ENCODE peak calls at places on chromosomes 5 and 9, in nine cellular contexts. M is sigmoid colon; K is tibial nerve; W is RWPE2; C is kidney; I is OCI-LY7; H is thyroid gland; F is hepatocyte; G is CD8-positive, alpha-beta T cell. Z is an unnamed sample.

GRCh38 chr5:21834863-21835262 is 1018.3 kb downstream of the CDH12 start:
- DNase-seq in M (no peak), K (no peak), W (no peak), C (no peak), I (no peak), H (no peak), F (peak), G (no peak), Z (no peak)

GRCh38 chr5:167937628-167938000 is 353.8 kb upstream of the WWC1 start:
- DNase-seq in M (no peak), K (no peak), W (no peak), C (no peak), I (no peak), H (no peak), F (no peak), G (no peak), Z (no peak)

GRCh38 chr9:127976498-127976897 is 4.3 kb downstream of the EEIG1 start:
- DNase-seq in M (no peak), K (no peak), W (no peak), C (peak), I (no peak), H (peak), F (no peak), G (no peak), Z (peak)

GRCh38 chr9:108271646-108272349 is 584.0 kb downstream of the ACTL7B start:
- DNase-seq in M (no peak), K (no peak), W (no peak), C (no peak), I (no peak), H (no peak), F (peak), G (no peak), Z (peak)

GRCh38 chr5:73363911-73364730 is 84.5 kb downstream of the FOXD1 start:
- DNase-seq in M (no peak), K (no peak), W (no peak), C (no peak), I (no peak), H (no peak), F (peak), G (no peak), Z (no peak)

GRCh38 chr9:129027224-129027684 is 877 bp downstream of the SH3GLB2 start:
- DNase-seq in M (no peak), K (no peak), W (no peak), C (no peak), I (peak), H (no peak), F (no peak), G (no peak), Z (no peak)

GRCh38 chr5:133222979-133223378 is 171.2 kb downstream of the HSPA4 start:
- DNase-seq in M (peak), K (no peak), W (no peak), C (no peak), I (no peak), H (no peak), F (no peak), G (no peak), Z (no peak)

GRCh38 chr9:105437704-105438103 is 10.1 kb upstream of the FSD1L start:
- DNase-seq in M (no peak), K (no peak), W (no peak), C (no peak), I (no peak), H (no peak), F (no peak), G (no peak), Z (no peak)

GRCh38 chr5:123154857-123155467 is 65.9 kb downstream of the PRDM6 start:
- DNase-seq in M (peak), K (no peak), W (no peak), C (no peak), I (no peak), H (peak), F (no peak), G (no peak), Z (no peak)

GRCh38 chr5:67942451-67942830 is 273.1 kb upstream of the PIK3R1 start:
- DNase-seq in M (no peak), K (no peak), W (no peak), C (no peak), I (no peak), H (no peak), F (peak), G (no peak), Z (no peak)

GRCh38 chr5:25568989-25569625 is 924.3 kb upstream of the CDH10 start:
- DNase-seq in M (no peak), K (no peak), W (no peak), C (no peak), I (peak), H (no peak), F (no peak), G (no peak), Z (no peak)

GRCh38 chr9:115882911-115883310 is 270.7 kb upstream of the PAPPA start:
- DNase-seq in M (no peak), K (no peak), W (no peak), C (no peak), I (no peak), H (no peak), F (no peak), G (no peak), Z (no peak)

GRCh38 chr9:108363321-108363720 is 492.5 kb downstream of the ACTL7B start:
- DNase-seq in M (no peak), K (no peak), W (no peak), C (no peak), I (no peak), H (no peak), F (no peak), G (no peak), Z (no peak)

GRCh38 chr9:112248722-112249121 is 73.6 kb upstream of the SUSD1 start:
- DNase-seq in M (no peak), K (no peak), W (no peak), C (no peak), I (no peak), H (no peak), F (no peak), G (no peak), Z (no peak)

GRCh38 chr5:18992264-18992663 is 995.7 kb downstream of the CDH18 start:
- DNase-seq in M (no peak), K (no peak), W (no peak), C (no peak), I (no peak), H (no peak), F (no peak), G (no peak), Z (no peak)

GRCh38 chr5:17216176-17216973 is 1.1 kb upstream of the BASP1 start:
- DNase-seq in M (peak), K (peak), W (peak), C (peak), I (peak), H (peak), F (peak), G (no peak), Z (peak)

GRCh38 chr9:72292874-72293607 is 72.0 kb downstream of the ZFAND5 start:
- DNase-seq in M (no peak), K (peak), W (no peak), C (no peak), I (no peak), H (no peak), F (peak), G (no peak), Z (no peak)

GRCh38 chr9:122127396-122127798 is 32.2 kb downstream of the NDUFA8 start:
- DNase-seq in M (peak), K (no peak), W (no peak), C (no peak), I (no peak), H (no peak), F (no peak), G (no peak), Z (peak)

GRCh38 chr9:38003946-38004808 is 64.8 kb downstream of the SHB start:
- DNase-seq in M (no peak), K (no peak), W (no peak), C (peak), I (no peak), H (no peak), F (no peak), G (no peak), Z (no peak)

GRCh38 chr9:89309608-89310485 is 1.1 kb upstream of the CKS2 start:
- DNase-seq in M (no peak), K (no peak), W (no peak), C (no peak), I (peak), H (peak), F (peak), G (no peak), Z (peak)

GRCh38 chr5:137822983-137823382 is 44.7 kb upstream of the MYOT start:
- DNase-seq in M (no peak), K (no peak), W (no peak), C (no peak), I (no peak), H (no peak), F (no peak), G (no peak), Z (no peak)

GRCh38 chr5:141951341-141951781 is 6.6 kb downstream of the PCDH12 start:
- DNase-seq in M (no peak), K (no peak), W (no peak), C (no peak), I (peak), H (no peak), F (no peak), G (peak), Z (peak)

GRCh38 chr9:127388856-127389238 is 8.1 kb upstream of the SLC2A8 start:
- DNase-seq in M (peak), K (no peak), W (no peak), C (no peak), I (no peak), H (no peak), F (no peak), G (no peak), Z (no peak)

GRCh38 chr9:74824654-74825053 is 63.1 kb downstream of the TRPM6 start:
- DNase-seq in M (no peak), K (peak), W (no peak), C (no peak), I (no peak), H (peak), F (no peak), G (no peak), Z (no peak)

GRCh38 chr9:81575976-81576375 is 113.4 kb downstream of the TLE1 start:
- DNase-seq in M (no peak), K (no peak), W (no peak), C (no peak), I (no peak), H (no peak), F (no peak), G (no peak), Z (no peak)

GRCh38 chr9:93097496-93098205 is 1.6 kb downstream of the CARD19 start:
- DNase-seq in M (peak), K (no peak), W (peak), C (peak), I (no peak), H (no peak), F (no peak), G (no peak), Z (peak)

GRCh38 chr5:37789991-37790390 is 49.9 kb downstream of the GDNF start:
- DNase-seq in M (no peak), K (no peak), W (no peak), C (no peak), I (no peak), H (no peak), F (no peak), G (no peak), Z (no peak)

GRCh38 chr5:154801083-154801482 is 45.9 kb downstream of the LARP1 start:
- DNase-seq in M (no peak), K (no peak), W (no peak), C (no peak), I (no peak), H (no peak), F (no peak), G (no peak), Z (no peak)

GRCh38 chr5:145976431-145977155 is 40.2 kb downstream of the SH3RF2 start:
- DNase-seq in M (no peak), K (no peak), W (no peak), C (no peak), I (no peak), H (peak), F (no peak), G (no peak), Z (no peak)

GRCh38 chr5:154830219-154830595 is 20.2 kb downstream of the FAXDC2 start:
- DNase-seq in M (peak), K (no peak), W (no peak), C (no peak), I (no peak), H (no peak), F (no peak), G (no peak), Z (no peak)

DNA sequence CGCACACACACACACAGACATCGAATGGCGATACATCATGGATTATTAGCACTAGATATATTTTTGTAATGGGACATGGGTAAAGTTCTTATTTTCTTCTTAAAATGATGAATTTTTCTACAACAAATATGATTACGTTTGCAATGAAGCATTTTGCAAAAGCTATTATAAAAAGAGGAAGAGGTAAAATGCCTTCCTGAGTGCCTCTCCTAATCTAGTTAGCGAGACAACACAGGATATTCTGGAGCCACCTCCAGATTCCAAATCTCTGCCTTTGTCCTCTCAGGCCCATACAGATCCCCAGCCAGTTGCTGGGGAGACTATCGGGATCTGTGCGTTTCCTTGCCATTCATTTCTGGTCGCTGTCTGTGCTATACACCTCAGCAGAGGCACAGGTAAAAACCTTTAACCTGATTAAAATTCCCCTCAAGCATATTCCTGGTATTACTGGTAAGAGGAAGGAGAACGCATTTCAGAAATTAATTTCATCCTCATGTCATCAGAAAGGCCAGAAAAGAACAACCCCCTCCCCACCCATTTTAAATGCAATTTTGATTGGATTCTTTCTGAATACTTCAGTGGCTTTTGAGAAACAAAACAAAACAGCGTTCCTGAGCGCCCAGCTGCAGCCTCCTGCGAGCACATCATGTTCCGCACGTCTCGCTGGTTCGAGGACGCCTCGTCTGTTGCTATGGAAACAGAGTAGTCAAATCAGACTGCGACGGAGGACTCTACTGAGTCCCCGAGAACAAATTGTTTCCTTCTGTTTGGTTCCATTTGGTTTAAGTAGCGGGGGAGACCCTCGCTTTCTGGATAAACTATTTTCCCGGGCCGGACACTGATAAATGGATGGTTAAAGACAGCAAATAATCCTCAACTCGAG is 69.3 kb downstream of the SLC28A3 start:
- DNase-seq in M (peak), K (peak), W (no peak), C (peak), I (peak), H (peak), F (peak), G (no peak), Z (peak)
- H3K4me3 ChIP-seq in M (peak), K (no peak), W (no peak), C (no peak), I (no peak), H (no peak), F (no peak), G (no peak), Z (no peak)

DNA sequence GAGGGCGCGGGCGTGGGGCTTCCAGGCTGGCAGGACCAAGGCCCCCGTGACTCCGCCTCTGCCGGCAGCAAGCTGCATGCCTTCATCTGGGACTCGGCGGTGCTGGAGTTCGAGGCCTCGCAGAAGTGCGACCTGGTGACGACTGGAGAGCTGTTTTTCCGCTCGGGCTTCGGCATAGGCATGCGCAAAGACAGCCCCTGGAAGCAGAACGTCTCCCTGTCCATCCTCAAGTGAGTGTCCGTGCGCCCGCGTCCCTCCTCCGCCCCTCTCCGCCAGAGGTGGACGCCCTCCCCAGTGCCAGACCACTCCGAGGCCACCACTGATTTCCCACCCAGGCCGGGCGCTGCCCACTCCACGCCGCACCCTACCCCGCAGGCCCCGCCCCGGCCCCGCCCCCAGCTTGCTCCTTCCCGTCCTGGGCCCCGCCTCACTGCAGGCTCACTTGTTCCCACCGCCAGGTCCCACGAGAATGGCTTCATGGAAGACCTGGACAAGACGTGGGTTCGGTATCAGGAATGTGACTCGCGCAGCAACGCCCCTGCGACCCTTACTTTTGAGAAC is 6.7 kb downstream of the LRRC26 start:
- DNase-seq in M (no peak), K (no peak), W (no peak), C (no peak), I (no peak), H (no peak), F (no peak), G (no peak), Z (peak)
- H3K4me3 ChIP-seq in M (peak), K (no peak), W (peak), C (no peak), I (no peak), H (no peak), F (no peak), G (no peak), Z (no peak)

GRCh38 chr5:54454602-54455001 is 897 bp upstream of the HSPB3 start:
- DNase-seq in M (no peak), K (no peak), W (no peak), C (no peak), I (no peak), H (no peak), F (no peak), G (no peak), Z (no peak)

GRCh38 chr5:54458221-54458620 is 2.7 kb downstream of the HSPB3 start:
- DNase-seq in M (no peak), K (no peak), W (no peak), C (no peak), I (no peak), H (no peak), F (no peak), G (no peak), Z (no peak)

GRCh38 chr5:54453091-54453490 is 2.4 kb upstream of the HSPB3 start:
- DNase-seq in M (no peak), K (no peak), W (no peak), C (no peak), I (no peak), H (no peak), F (no peak), G (no peak), Z (no peak)

GRCh38 chr5:54457094-54457531 is 1.6 kb downstream of the HSPB3 start:
- DNase-seq in M (no peak), K (no peak), W (no peak), C (no peak), I (no peak), H (no peak), F (peak), G (no peak), Z (no peak)

DNA sequence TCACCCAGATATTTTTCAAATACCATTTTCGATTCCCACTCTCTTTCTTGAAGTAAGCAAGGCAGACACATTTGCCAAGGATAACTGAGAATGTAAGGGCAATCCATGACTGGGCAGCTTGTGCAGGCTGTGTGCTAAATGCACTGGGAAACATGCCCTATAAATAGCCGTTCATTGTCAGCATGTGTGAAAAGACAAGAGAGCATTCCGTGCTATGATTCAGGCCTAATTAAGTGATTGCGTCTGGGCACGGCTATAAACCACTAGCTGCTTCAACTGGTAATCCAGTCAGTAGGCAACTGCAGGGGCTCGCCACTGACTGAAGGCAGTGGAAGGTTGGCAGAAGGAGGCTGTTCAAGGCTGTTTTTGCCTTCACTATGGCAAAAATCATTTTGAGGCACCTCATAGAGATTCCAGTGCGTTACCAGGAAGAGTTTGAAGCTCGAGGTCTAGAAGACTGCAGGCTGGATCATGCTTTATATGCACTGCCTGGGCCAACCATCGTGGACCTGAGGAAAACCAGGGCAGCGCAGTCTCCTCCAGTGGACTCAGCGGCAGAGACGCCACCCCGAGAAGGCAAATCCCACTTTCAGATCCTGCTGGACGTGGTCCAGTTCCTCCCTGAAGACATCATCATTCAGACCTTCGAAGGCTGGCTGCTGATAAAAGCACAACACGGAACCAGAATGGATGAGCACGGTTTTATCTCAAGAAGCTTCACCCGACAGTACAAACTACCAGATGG is at the start of gene HSPB3:
- DNase-seq in M (peak), K (no peak), W (no peak), C (no peak), I (no peak), H (no peak), F (no peak), G (no peak), Z (no peak)
- H3K4me3 ChIP-seq in M (peak), K (no peak), W (no peak), C (no peak), I (no peak), H (no peak), F (no peak), G (no peak), Z (no peak)

DNA sequence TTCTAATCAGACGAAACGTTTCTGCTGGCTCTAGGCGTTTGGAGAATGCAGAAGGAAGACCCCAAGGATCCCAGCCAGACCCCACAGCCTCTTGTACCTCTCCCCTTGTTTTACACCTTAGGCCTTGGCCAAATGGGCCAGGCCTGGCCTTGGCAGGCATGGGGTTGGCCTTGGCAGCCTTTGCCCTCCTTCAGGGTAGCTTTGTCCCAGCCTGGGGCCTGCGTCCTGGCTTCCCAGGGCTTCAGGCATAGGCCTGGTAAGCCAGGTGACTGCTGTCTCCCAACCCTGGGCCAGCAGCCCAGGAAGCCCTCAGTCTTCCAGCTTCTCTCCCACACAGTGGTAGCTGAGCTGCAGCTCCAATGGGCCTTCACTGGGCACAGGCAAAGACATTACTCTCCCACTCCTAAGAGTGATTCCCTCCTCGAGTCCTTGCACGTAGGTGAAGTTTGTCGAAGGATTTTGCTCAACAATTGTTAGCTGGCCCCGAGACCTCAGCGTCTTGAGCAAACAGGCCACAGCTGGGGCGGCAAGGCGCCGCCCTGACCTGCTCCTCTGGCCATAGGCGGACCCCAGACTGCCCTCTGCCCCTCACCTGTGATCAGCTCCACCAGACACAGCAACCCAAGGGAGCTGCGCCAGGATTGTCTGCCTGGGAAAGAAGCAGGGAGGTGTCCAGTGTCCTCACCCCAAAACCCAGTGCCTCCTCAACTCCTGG is 1.1 kb upstream of the PITX1 start:
- DNase-seq in M (no peak), K (no peak), W (no peak), C (peak), I (no peak), H (no peak), F (no peak), G (no peak), Z (peak)
- H3K4me3 ChIP-seq in M (no peak), K (no peak), W (peak), C (no peak), I (peak), H (no peak), F (peak), G (no peak), Z (peak)

GRCh38 chr5:177365845-177366527 is 8.3 kb downstream of the RGS14 start:
- DNase-seq in M (peak), K (no peak), W (no peak), C (no peak), I (no peak), H (peak), F (no peak), G (no peak), Z (peak)
- H3K4me3 ChIP-seq in M (peak), K (no peak), W (no peak), C (no peak), I (no peak), H (no peak), F (no peak), G (no peak), Z (peak)

GRCh38 chr5:88881566-88881965 is 1.4 kb downstream of the MEF2C start:
- DNase-seq in M (no peak), K (no peak), W (no peak), C (no peak), I (peak), H (no peak), F (no peak), G (no peak), Z (no peak)
- H3K4me3 ChIP-seq in M (peak), K (peak), W (no peak), C (peak), I (peak), H (peak), F (peak), G (no peak), Z (no peak)